ENCODE peak calls at places on chromosome 22, in ten cellular contexts. E is kidney tubule cell; P is ovary; L is iris pigment epithelial cell; C is HEK293T; X is activated CD8-positive, alpha-beta memory T cell treated with anti-CD3 and anti-CD28 coated beads, Interleukin-2, amount 10 ng/mL, durations not matched to agents 7 days and 5 days; H is NCI-H748 treated with DMSO at 0.1 percent for 48 hours; Y is NCI-H1105 treated with DMSO at 0.1 percent for 48 hours; W is activated CD4-positive, alpha-beta T cell treated with anti-CD3 and anti-CD28 coated beads for 1 hour; V is cardiac septum. I is an unnamed sample.

GRCh38 chr22:44025171-44026065 is 1.3 kb downstream of the PARVB start:
- DNase-seq in L (no peak), E (no peak), Y (no peak), P (no peak), W (no peak), V (no peak), X (no peak), C (no peak), H (no peak), I (no peak)

GRCh38 chr22:30421695-30422480 is 3.7 kb upstream of the MTFP1 start:
- DNase-seq in E (peak), V (no peak), H (no peak), Y (no peak), P (no peak), C (no peak), X (no peak), W (no peak), L (peak), I (no peak)

GRCh38 chr22:36770116-36770945 is 5.6 kb downstream of the IFT27 start:
- DNase-seq in Y (no peak), V (peak), E (no peak), H (no peak), L (no peak), X (no peak), P (no peak), W (no peak), C (no peak), I (no peak)

GRCh38 chr22:24594569-24595120 is 1.8 kb upstream of the LRRC75B start:
- DNase-seq in Y (no peak), L (no peak), H (no peak), V (peak), E (no peak), C (no peak), P (no peak), W (no peak), X (no peak), I (no peak)

GRCh38 chr22:20533095-20533878 is 25.9 kb downstream of the MED15 start:
- DNase-seq in P (no peak), C (no peak), E (no peak), X (no peak), W (no peak), H (no peak), Y (no peak), L (no peak), V (no peak), I (no peak)

GRCh38 chr22:50347157-50347556 is 4.0 kb downstream of the PPP6R2 start:
- DNase-seq in X (no peak), E (no peak), H (no peak), Y (no peak), V (no peak), P (no peak), L (no peak), W (no peak), C (no peak), I (no peak)

GRCh38 chr22:20918663-20919220 is 1.5 kb downstream of the CRKL start:
- DNase-seq in W (no peak), X (no peak), C (peak), Y (peak), V (no peak), H (no peak), E (peak), P (no peak), L (no peak), I (no peak)

GRCh38 chr22:45885941-45886395 is 91.0 kb downstream of the WNT7B start:
- DNase-seq in E (no peak), W (no peak), P (peak), X (no peak), Y (no peak), V (peak), C (no peak), L (no peak), H (no peak), I (peak)

GRCh38 chr22:26139320-26139719 is 29.9 kb upstream of the SEZ6L start:
- DNase-seq in L (no peak), X (no peak), Y (peak), V (no peak), C (no peak), E (peak), H (no peak), W (no peak), P (no peak), I (peak)

GRCh38 chr22:44360686-44361381 is 48.1 kb upstream of the SHISAL1 start:
- DNase-seq in H (no peak), Y (no peak), E (no peak), W (no peak), X (no peak), L (no peak), P (peak), V (no peak), C (no peak), I (no peak)

GRCh38 chr22:21665047-21665851 is 563 bp upstream of the PPIL2 start:
- DNase-seq in H (no peak), Y (no peak), X (no peak), W (no peak), P (peak), E (no peak), V (no peak), C (no peak), L (no peak), I (no peak)

GRCh38 chr22:26894766-26895485 is 237.5 kb downstream of the MIAT start:
- DNase-seq in X (no peak), H (peak), Y (no peak), L (peak), W (no peak), V (no peak), E (peak), P (no peak), C (no peak), I (no peak)

GRCh38 chr22:50308597-50308935 is 1.1 kb upstream of the PLXNB2 start:
- DNase-seq in L (no peak), E (peak), P (peak), H (no peak), V (peak), X (no peak), Y (no peak), C (no peak), W (no peak), I (peak)

GRCh38 chr22:23862103-23862502 is 4.4 kb downstream of the SLC2A11 start:
- DNase-seq in V (no peak), H (peak), E (peak), L (peak), X (peak), C (peak), W (no peak), Y (peak), P (peak), I (no peak)

GRCh38 chr22:48925450-48925849 is 902.2 kb downstream of the BRD1 start:
- DNase-seq in C (no peak), V (no peak), P (no peak), H (no peak), E (no peak), Y (no peak), L (no peak), X (peak), W (no peak), I (no peak)

GRCh38 chr22:46043339-46043738 is 66.4 kb upstream of the WNT7B start:
- DNase-seq in C (no peak), V (no peak), E (no peak), P (peak), L (no peak), Y (no peak), W (no peak), X (no peak), H (no peak), I (peak)

GRCh38 chr22:45262931-45263789 is 21.6 kb upstream of the UPK3A start:
- DNase-seq in V (no peak), P (no peak), X (no peak), W (no peak), H (no peak), E (peak), Y (no peak), C (no peak), L (no peak), I (no peak)

GRCh38 chr22:37672920-37673453 is 2.4 kb upstream of the LGALS1 start:
- DNase-seq in E (no peak), Y (no peak), V (no peak), P (no peak), X (no peak), W (no peak), H (no peak), C (no peak), L (no peak), I (no peak)

GRCh38 chr22:29309332-29310064 is 3.0 kb downstream of the GAS2L1 start:
- DNase-seq in V (no peak), L (no peak), H (no peak), Y (no peak), W (no peak), C (no peak), P (no peak), E (no peak), X (no peak), I (no peak)

GRCh38 chr22:40463017-40463631 is 92.7 kb downstream of the SGSM3 start:
- DNase-seq in H (no peak), X (peak), C (no peak), V (no peak), E (no peak), L (no peak), W (peak), P (no peak), Y (no peak), I (no peak)

GRCh38 chr22:49976439-49977175 is 16.0 kb downstream of the PIM3 start:
- DNase-seq in W (peak), V (peak), L (no peak), Y (no peak), E (no peak), H (no peak), C (no peak), P (no peak), X (peak), I (no peak)

GRCh38 chr22:47304191-47304831 is 541.9 kb downstream of the TBC1D22A start:
- DNase-seq in P (no peak), E (no peak), V (peak), C (no peak), W (no peak), X (peak), L (no peak), Y (no peak), H (no peak), I (no peak)

GRCh38 chr22:25661067-25661466 is 80.9 kb upstream of the MYO18B start:
- DNase-seq in H (no peak), Y (peak), C (no peak), E (no peak), P (no peak), L (no peak), X (no peak), W (no peak), V (no peak), I (no peak)

GRCh38 chr22:19862616-19863246 is 8.1 kb upstream of the GNB1L start:
- DNase-seq in P (no peak), X (no peak), E (no peak), H (no peak), W (no peak), V (no peak), C (no peak), L (no peak), Y (no peak), I (no peak)

GRCh38 chr22:27110985-27111451 is 453.6 kb downstream of the MIAT start:
- DNase-seq in X (no peak), Y (no peak), W (no peak), V (no peak), E (peak), L (peak), C (no peak), H (no peak), P (no peak), I (no peak)

GRCh38 chr22:38246046-38246658 is 26.7 kb downstream of the TMEM184B start:
- DNase-seq in V (no peak), L (no peak), P (no peak), E (no peak), W (no peak), Y (no peak), H (no peak), C (no peak), X (no peak), I (no peak)

GRCh38 chr22:26430600-26430999 is 1.5 kb downstream of the ASPHD2 start:
- DNase-seq in E (no peak), X (no peak), P (no peak), H (no peak), L (no peak), W (no peak), V (no peak), C (no peak), Y (no peak), I (no peak)

GRCh38 chr22:25750569-25751173 is 8.7 kb downstream of the MYO18B start:
- DNase-seq in E (no peak), C (no peak), H (no peak), P (no peak), L (peak), W (no peak), X (no peak), V (no peak), Y (no peak), I (no peak)

GRCh38 chr22:47595122-47595521 is 832.7 kb downstream of the TBC1D22A start:
- DNase-seq in Y (no peak), H (no peak), X (no peak), C (no peak), V (peak), W (no peak), E (no peak), P (no peak), L (no peak), I (no peak)

I was measured in dorsolateral prefrontal cortex.